ENCODE peak calls at places on chromosomes 5 and 9, in eight cellular contexts. One of them, this sample, is unnamed. For H3K4me1, the result is how much of the 10 kb centered on the place peaks cover.

GRCh38 chr5:112975721-112976431 is 722 bp upstream of the DCP2 start:
- DNase-seq in CD8-positive, alpha-beta memory T cell: no peak
- DNase-seq in mesendoderm: no peak
- DNase-seq in CD4-positive, CD25-positive, alpha-beta regulatory T cell: no peak
- DNase-seq in aorta: no peak
- DNase-seq in fibroblast of lung: no peak
- DNase-seq in Karpas-422: peak
- DNase-seq in cardiac muscle cell: no peak
- DNase-seq in this sample: no peak

GRCh38 chr9:86766912-86767311 is 180.4 kb downstream of the GAS1 start:
- DNase-seq in CD8-positive, alpha-beta memory T cell: no peak
- DNase-seq in mesendoderm: peak
- DNase-seq in CD4-positive, CD25-positive, alpha-beta regulatory T cell: no peak
- DNase-seq in aorta: peak
- DNase-seq in fibroblast of lung: peak
- DNase-seq in Karpas-422: no peak
- DNase-seq in cardiac muscle cell: peak
- DNase-seq in this sample: peak

GRCh38 chr5:108642170-108642906 is 105.4 kb upstream of the FER start:
- DNase-seq in CD8-positive, alpha-beta memory T cell: peak
- DNase-seq in mesendoderm: peak
- DNase-seq in CD4-positive, CD25-positive, alpha-beta regulatory T cell: peak
- DNase-seq in aorta: peak
- DNase-seq in fibroblast of lung: peak
- DNase-seq in Karpas-422: peak
- DNase-seq in cardiac muscle cell: peak
- DNase-seq in this sample: peak

GRCh38 chr9:78714591-78714990 is 417.7 kb downstream of the PSAT1 start:
- DNase-seq in CD8-positive, alpha-beta memory T cell: no peak
- DNase-seq in mesendoderm: no peak
- DNase-seq in CD4-positive, CD25-positive, alpha-beta regulatory T cell: no peak
- DNase-seq in aorta: no peak
- DNase-seq in fibroblast of lung: no peak
- DNase-seq in Karpas-422: no peak
- DNase-seq in cardiac muscle cell: no peak
- DNase-seq in this sample: no peak

GRCh38 chr9:133693703-133694529 is 44.2 kb downstream of the SARDH start:
- DNase-seq in CD8-positive, alpha-beta memory T cell: no peak
- DNase-seq in mesendoderm: no peak
- DNase-seq in CD4-positive, CD25-positive, alpha-beta regulatory T cell: no peak
- DNase-seq in aorta: peak
- DNase-seq in fibroblast of lung: no peak
- DNase-seq in Karpas-422: no peak
- DNase-seq in cardiac muscle cell: no peak
- DNase-seq in this sample: no peak

GRCh38 chr5:178234753-178235599 is 2.4 kb upstream of the PHYKPL start:
- DNase-seq in CD8-positive, alpha-beta memory T cell: peak
- DNase-seq in mesendoderm: peak
- DNase-seq in CD4-positive, CD25-positive, alpha-beta regulatory T cell: peak
- DNase-seq in aorta: peak
- DNase-seq in fibroblast of lung: peak
- DNase-seq in Karpas-422: peak
- DNase-seq in cardiac muscle cell: peak
- DNase-seq in this sample: peak

GRCh38 chr9:96719538-96720315 is 58.2 kb downstream of the ZNF510 start:
- DNase-seq in CD8-positive, alpha-beta memory T cell: no peak
- DNase-seq in mesendoderm: no peak
- DNase-seq in CD4-positive, CD25-positive, alpha-beta regulatory T cell: no peak
- DNase-seq in aorta: no peak
- DNase-seq in fibroblast of lung: no peak
- DNase-seq in Karpas-422: no peak
- DNase-seq in cardiac muscle cell: peak
- DNase-seq in this sample: no peak

GRCh38 chr9:107462691-107463090 is 26.9 kb downstream of the KLF4 start:
- DNase-seq in CD8-positive, alpha-beta memory T cell: no peak
- DNase-seq in mesendoderm: no peak
- DNase-seq in CD4-positive, CD25-positive, alpha-beta regulatory T cell: no peak
- DNase-seq in aorta: no peak
- DNase-seq in fibroblast of lung: no peak
- DNase-seq in Karpas-422: no peak
- DNase-seq in cardiac muscle cell: peak
- DNase-seq in this sample: no peak

GRCh38 chr9:109190151-109190550 is 23.1 kb upstream of the FRRS1L start:
- DNase-seq in CD8-positive, alpha-beta memory T cell: no peak
- DNase-seq in mesendoderm: peak
- DNase-seq in CD4-positive, CD25-positive, alpha-beta regulatory T cell: no peak
- DNase-seq in aorta: no peak
- DNase-seq in fibroblast of lung: no peak
- DNase-seq in Karpas-422: no peak
- DNase-seq in cardiac muscle cell: peak
- DNase-seq in this sample: no peak

GRCh38 chr5:83509535-83509934 is 38.0 kb downstream of the VCAN start:
- DNase-seq in CD8-positive, alpha-beta memory T cell: no peak
- DNase-seq in mesendoderm: peak
- DNase-seq in CD4-positive, CD25-positive, alpha-beta regulatory T cell: no peak
- DNase-seq in aorta: no peak
- DNase-seq in fibroblast of lung: peak
- DNase-seq in Karpas-422: no peak
- DNase-seq in cardiac muscle cell: peak
- DNase-seq in this sample: no peak

GRCh38 chr5:371811-372555 is 50.5 kb downstream of the AHRR start:
- DNase-seq in CD8-positive, alpha-beta memory T cell: no peak
- DNase-seq in mesendoderm: no peak
- DNase-seq in CD4-positive, CD25-positive, alpha-beta regulatory T cell: no peak
- DNase-seq in aorta: peak
- DNase-seq in fibroblast of lung: no peak
- DNase-seq in Karpas-422: no peak
- DNase-seq in cardiac muscle cell: no peak
- DNase-seq in this sample: peak

GRCh38 chr9:87494970-87495471 is 2.6 kb upstream of the DAPK1 start:
- DNase-seq in CD8-positive, alpha-beta memory T cell: no peak
- DNase-seq in mesendoderm: no peak
- DNase-seq in CD4-positive, CD25-positive, alpha-beta regulatory T cell: no peak
- DNase-seq in aorta: no peak
- DNase-seq in fibroblast of lung: peak
- DNase-seq in Karpas-422: no peak
- DNase-seq in cardiac muscle cell: no peak
- DNase-seq in this sample: peak

GRCh38 chr9:16869140-16869903 is 1.1 kb downstream of the BNC2 start:
- DNase-seq in CD8-positive, alpha-beta memory T cell: no peak
- DNase-seq in mesendoderm: peak
- DNase-seq in CD4-positive, CD25-positive, alpha-beta regulatory T cell: no peak
- DNase-seq in aorta: no peak
- DNase-seq in fibroblast of lung: peak
- DNase-seq in Karpas-422: no peak
- DNase-seq in cardiac muscle cell: peak
- DNase-seq in this sample: no peak

GRCh38 chr5:89300426-89300970 is 417.5 kb upstream of the MEF2C start:
- DNase-seq in CD8-positive, alpha-beta memory T cell: no peak
- DNase-seq in mesendoderm: no peak
- DNase-seq in CD4-positive, CD25-positive, alpha-beta regulatory T cell: no peak
- DNase-seq in aorta: no peak
- DNase-seq in fibroblast of lung: no peak
- DNase-seq in Karpas-422: no peak
- DNase-seq in cardiac muscle cell: no peak
- DNase-seq in this sample: no peak

GRCh38 chr5:143887302-143887638 is 75.3 kb downstream of the HMHB1 start:
- DNase-seq in CD8-positive, alpha-beta memory T cell: no peak
- DNase-seq in mesendoderm: no peak
- DNase-seq in CD4-positive, CD25-positive, alpha-beta regulatory T cell: no peak
- DNase-seq in aorta: peak
- DNase-seq in fibroblast of lung: peak
- DNase-seq in Karpas-422: no peak
- DNase-seq in cardiac muscle cell: peak
- DNase-seq in this sample: peak

GRCh38 chr5:150078802-150079654 is 7.3 kb downstream of the CSF1R start:
- DNase-seq in CD8-positive, alpha-beta memory T cell: no peak
- DNase-seq in mesendoderm: no peak
- DNase-seq in CD4-positive, CD25-positive, alpha-beta regulatory T cell: no peak
- DNase-seq in aorta: no peak
- DNase-seq in fibroblast of lung: no peak
- DNase-seq in Karpas-422: no peak
- DNase-seq in cardiac muscle cell: no peak
- DNase-seq in this sample: no peak

GRCh38 chr5:158287643-158288228 is 428.8 kb upstream of the CLINT1 start:
- DNase-seq in CD8-positive, alpha-beta memory T cell: no peak
- DNase-seq in mesendoderm: no peak
- DNase-seq in CD4-positive, CD25-positive, alpha-beta regulatory T cell: no peak
- DNase-seq in aorta: peak
- DNase-seq in fibroblast of lung: peak
- DNase-seq in Karpas-422: no peak
- DNase-seq in cardiac muscle cell: peak
- DNase-seq in this sample: no peak

GRCh38 chr5:77892061-77893010 is 116.2 kb upstream of the TBCA start:
- DNase-seq in CD8-positive, alpha-beta memory T cell: no peak
- DNase-seq in mesendoderm: no peak
- DNase-seq in CD4-positive, CD25-positive, alpha-beta regulatory T cell: no peak
- DNase-seq in aorta: no peak
- DNase-seq in fibroblast of lung: no peak
- DNase-seq in Karpas-422: no peak
- DNase-seq in cardiac muscle cell: no peak
- DNase-seq in this sample: no peak

GRCh38 chr5:173303878-173304590 is 24.2 kb downstream of the STC2 start:
- DNase-seq in CD8-positive, alpha-beta memory T cell: no peak
- DNase-seq in mesendoderm: peak
- DNase-seq in CD4-positive, CD25-positive, alpha-beta regulatory T cell: no peak
- DNase-seq in aorta: no peak
- DNase-seq in fibroblast of lung: peak
- DNase-seq in Karpas-422: no peak
- DNase-seq in cardiac muscle cell: no peak
- DNase-seq in this sample: no peak

GRCh38 chr5:173304591-173304988 is 23.6 kb downstream of the STC2 start:
- DNase-seq in CD8-positive, alpha-beta memory T cell: no peak
- DNase-seq in mesendoderm: no peak
- DNase-seq in CD4-positive, CD25-positive, alpha-beta regulatory T cell: no peak
- DNase-seq in aorta: no peak
- DNase-seq in fibroblast of lung: no peak
- DNase-seq in Karpas-422: no peak
- DNase-seq in cardiac muscle cell: no peak
- DNase-seq in this sample: no peak

GRCh38 chr5:173301695-173302545 is 26.3 kb downstream of the STC2 start:
- DNase-seq in CD8-positive, alpha-beta memory T cell: no peak
- DNase-seq in mesendoderm: no peak
- DNase-seq in CD4-positive, CD25-positive, alpha-beta regulatory T cell: no peak
- DNase-seq in aorta: no peak
- DNase-seq in fibroblast of lung: peak
- DNase-seq in Karpas-422: no peak
- DNase-seq in cardiac muscle cell: peak
- DNase-seq in this sample: no peak

GRCh38 chr5:173300389-173301047 is 27.7 kb downstream of the STC2 start:
- DNase-seq in CD8-positive, alpha-beta memory T cell: no peak
- DNase-seq in mesendoderm: no peak
- DNase-seq in CD4-positive, CD25-positive, alpha-beta regulatory T cell: no peak
- DNase-seq in aorta: no peak
- DNase-seq in fibroblast of lung: no peak
- DNase-seq in Karpas-422: no peak
- DNase-seq in cardiac muscle cell: no peak
- DNase-seq in this sample: no peak

GRCh38 chr5:173302546-173303155 is 25.6 kb downstream of the STC2 start:
- DNase-seq in CD8-positive, alpha-beta memory T cell: no peak
- DNase-seq in mesendoderm: peak
- DNase-seq in CD4-positive, CD25-positive, alpha-beta regulatory T cell: no peak
- DNase-seq in aorta: no peak
- DNase-seq in fibroblast of lung: peak
- DNase-seq in Karpas-422: no peak
- DNase-seq in cardiac muscle cell: peak
- DNase-seq in this sample: no peak
- H3K4me1 ChIP-seq in CD8-positive, alpha-beta memory T cell: under half
- H3K4me1 ChIP-seq in mesendoderm: under half
- H3K4me1 ChIP-seq in CD4-positive, CD25-positive, alpha-beta regulatory T cell: under half
- H3K4me1 ChIP-seq in aorta: under half
- H3K4me1 ChIP-seq in fibroblast of lung: under half
- H3K4me1 ChIP-seq in Karpas-422: under half
- H3K4me1 ChIP-seq in cardiac muscle cell: under half
- H3K4me1 ChIP-seq in this sample: under half

DNA sequence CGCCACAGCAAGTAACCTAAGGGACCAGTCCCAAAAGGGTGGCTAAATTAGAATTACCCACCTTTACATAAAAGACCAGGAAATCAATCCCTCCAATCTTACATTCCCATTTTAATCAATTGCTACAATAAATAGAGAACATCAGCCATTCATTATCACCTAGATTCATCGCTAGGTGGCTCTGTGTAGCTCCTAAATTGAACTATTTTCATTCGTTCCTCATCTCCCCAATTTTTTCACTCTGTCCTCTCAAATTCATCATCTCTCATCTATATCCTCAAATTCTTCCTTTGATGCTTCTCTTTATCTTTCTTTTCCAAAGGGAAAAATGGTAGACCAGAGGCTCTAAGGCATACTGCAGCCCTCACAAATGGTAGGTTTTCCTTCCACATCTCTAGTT is 108.2 kb upstream of the TNC start:
- DNase-seq in CD8-positive, alpha-beta memory T cell: no peak
- DNase-seq in mesendoderm: no peak
- DNase-seq in CD4-positive, CD25-positive, alpha-beta regulatory T cell: no peak
- DNase-seq in aorta: no peak
- DNase-seq in fibroblast of lung: no peak
- DNase-seq in Karpas-422: no peak
- DNase-seq in cardiac muscle cell: no peak
- DNase-seq in this sample: no peak
- H3K4me1 ChIP-seq in CD8-positive, alpha-beta memory T cell: under half
- H3K4me1 ChIP-seq in mesendoderm: under half
- H3K4me1 ChIP-seq in CD4-positive, CD25-positive, alpha-beta regulatory T cell: under half
- H3K4me1 ChIP-seq in aorta: under half
- H3K4me1 ChIP-seq in fibroblast of lung: under half
- H3K4me1 ChIP-seq in Karpas-422: under half
- H3K4me1 ChIP-seq in cardiac muscle cell: under half
- H3K4me1 ChIP-seq in this sample: under half

DNA sequence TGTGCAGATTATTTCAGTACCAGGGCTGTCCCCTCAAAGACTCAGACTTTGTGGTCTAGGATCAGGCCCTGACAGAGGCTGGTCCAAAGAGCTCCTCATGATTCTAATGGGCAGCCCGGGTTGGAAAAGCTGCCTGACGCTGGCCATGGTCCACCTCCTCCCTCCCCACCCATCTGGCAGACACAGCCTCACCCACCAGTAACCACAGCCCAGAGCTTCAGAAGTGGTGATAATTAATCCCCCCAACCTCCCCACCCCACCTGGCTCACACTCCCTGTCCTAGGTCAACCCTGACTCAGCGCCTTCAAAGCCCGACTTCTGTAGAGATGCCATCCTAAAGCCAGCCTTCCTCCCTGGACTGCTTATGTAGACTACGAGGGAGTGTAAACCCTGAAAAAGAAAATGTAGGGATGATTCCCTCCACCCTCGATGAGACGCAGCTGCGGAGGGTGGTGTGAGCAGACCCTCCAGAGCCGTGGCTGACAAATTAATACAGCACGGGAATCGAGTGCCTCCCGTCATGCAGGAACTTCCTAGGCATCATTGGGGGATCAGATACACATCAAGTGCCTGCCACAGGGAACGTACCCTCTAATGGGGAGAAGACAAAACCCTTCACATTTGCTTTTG is 7.0 kb downstream of the UBE2QL1 start:
- DNase-seq in CD8-positive, alpha-beta memory T cell: no peak
- DNase-seq in mesendoderm: no peak
- DNase-seq in CD4-positive, CD25-positive, alpha-beta regulatory T cell: no peak
- DNase-seq in aorta: no peak
- DNase-seq in fibroblast of lung: no peak
- DNase-seq in Karpas-422: no peak
- DNase-seq in cardiac muscle cell: no peak
- DNase-seq in this sample: no peak
- H3K4me1 ChIP-seq in CD8-positive, alpha-beta memory T cell: under half
- H3K4me1 ChIP-seq in mesendoderm: under half
- H3K4me1 ChIP-seq in CD4-positive, CD25-positive, alpha-beta regulatory T cell: under half
- H3K4me1 ChIP-seq in aorta: under half
- H3K4me1 ChIP-seq in fibroblast of lung: under half
- H3K4me1 ChIP-seq in Karpas-422: under half
- H3K4me1 ChIP-seq in cardiac muscle cell: under half
- H3K4me1 ChIP-seq in this sample: under half

GRCh38 chr5:56345352-56345751 is 112.2 kb upstream of the ANKRD55 start:
- DNase-seq in CD8-positive, alpha-beta memory T cell: no peak
- DNase-seq in mesendoderm: no peak
- DNase-seq in CD4-positive, CD25-positive, alpha-beta regulatory T cell: no peak
- DNase-seq in aorta: no peak
- DNase-seq in fibroblast of lung: no peak
- DNase-seq in Karpas-422: no peak
- DNase-seq in cardiac muscle cell: no peak
- DNase-seq in this sample: no peak
- H3K4me1 ChIP-seq in CD8-positive, alpha-beta memory T cell: under half
- H3K4me1 ChIP-seq in mesendoderm: under half
- H3K4me1 ChIP-seq in CD4-positive, CD25-positive, alpha-beta regulatory T cell: under half
- H3K4me1 ChIP-seq in aorta: under half
- H3K4me1 ChIP-seq in fibroblast of lung: under half
- H3K4me1 ChIP-seq in Karpas-422: under half
- H3K4me1 ChIP-seq in cardiac muscle cell: under half
- H3K4me1 ChIP-seq in this sample: under half